ENCODE peak calls at places on chromosomes 16 and 17, in eight cellular contexts. One of them, this sample, is unnamed.

GRCh38 chr17:76726231-76726765 is at the start of gene JMJD6:
- DNase-seq in AG09309: peak
- DNase-seq in colonic mucosa: peak
- DNase-seq in breast epithelium: peak
- DNase-seq in Peyer's patch: peak
- DNase-seq in WTC11: peak
- DNase-seq in endothelial cell: peak
- DNase-seq in neural crest cell: peak
- DNase-seq in this sample: peak

GRCh38 chr16:15950167-15950854 is 895 bp downstream of the ABCC1 start:
- DNase-seq in WTC11: no peak
- DNase-seq in AG09309: no peak
- DNase-seq in neural crest cell: peak
- DNase-seq in Peyer's patch: no peak
- DNase-seq in endothelial cell: peak
- DNase-seq in colonic mucosa: peak
- DNase-seq in breast epithelium: no peak
- DNase-seq in this sample: peak

GRCh38 chr17:29046440-29046839 is 3.5 kb downstream of the PIPOX start:
- DNase-seq in AG09309: no peak
- DNase-seq in breast epithelium: no peak
- DNase-seq in endothelial cell: no peak
- DNase-seq in colonic mucosa: no peak
- DNase-seq in Peyer's patch: no peak
- DNase-seq in neural crest cell: no peak
- DNase-seq in WTC11: no peak
- DNase-seq in this sample: no peak

GRCh38 chr17:9880582-9880999 is 24.5 kb downstream of the RCVRN start:
- DNase-seq in neural crest cell: no peak
- DNase-seq in WTC11: no peak
- DNase-seq in AG09309: no peak
- DNase-seq in colonic mucosa: no peak
- DNase-seq in breast epithelium: no peak
- DNase-seq in Peyer's patch: no peak
- DNase-seq in endothelial cell: no peak
- DNase-seq in this sample: no peak

GRCh38 chr17:66507982-66508760 is 205.8 kb downstream of the PRKCA start:
- DNase-seq in neural crest cell: no peak
- DNase-seq in endothelial cell: no peak
- DNase-seq in breast epithelium: no peak
- DNase-seq in AG09309: no peak
- DNase-seq in colonic mucosa: no peak
- DNase-seq in Peyer's patch: no peak
- DNase-seq in WTC11: no peak
- DNase-seq in this sample: no peak

GRCh38 chr16:27217256-27217655 is 13.9 kb downstream of the KDM8 start:
- DNase-seq in endothelial cell: no peak
- DNase-seq in colonic mucosa: no peak
- DNase-seq in Peyer's patch: peak
- DNase-seq in neural crest cell: no peak
- DNase-seq in WTC11: peak
- DNase-seq in breast epithelium: no peak
- DNase-seq in AG09309: no peak
- DNase-seq in this sample: peak

GRCh38 chr16:71441348-71441781 is 489 bp downstream of the TLE7 start:
- DNase-seq in breast epithelium: no peak
- DNase-seq in WTC11: peak
- DNase-seq in endothelial cell: no peak
- DNase-seq in colonic mucosa: no peak
- DNase-seq in AG09309: no peak
- DNase-seq in neural crest cell: no peak
- DNase-seq in Peyer's patch: no peak
- DNase-seq in this sample: no peak

GRCh38 chr16:25692307-25692706 is 548 bp downstream of the HS3ST4 start:
- DNase-seq in endothelial cell: peak
- DNase-seq in neural crest cell: no peak
- DNase-seq in breast epithelium: no peak
- DNase-seq in AG09309: no peak
- DNase-seq in colonic mucosa: no peak
- DNase-seq in WTC11: peak
- DNase-seq in Peyer's patch: no peak
- DNase-seq in this sample: peak

GRCh38 chr17:10357768-10358167 is 15.0 kb downstream of the MYH13 start:
- DNase-seq in AG09309: no peak
- DNase-seq in breast epithelium: no peak
- DNase-seq in endothelial cell: peak
- DNase-seq in colonic mucosa: no peak
- DNase-seq in neural crest cell: no peak
- DNase-seq in WTC11: peak
- DNase-seq in Peyer's patch: no peak
- DNase-seq in this sample: peak

GRCh38 chr16:85551319-85551978 is 61.7 kb upstream of the GSE1 start:
- DNase-seq in endothelial cell: no peak
- DNase-seq in AG09309: no peak
- DNase-seq in breast epithelium: no peak
- DNase-seq in Peyer's patch: no peak
- DNase-seq in neural crest cell: no peak
- DNase-seq in WTC11: no peak
- DNase-seq in colonic mucosa: peak
- DNase-seq in this sample: no peak

GRCh38 chr16:49496656-49497055 is 123.1 kb downstream of the C16orf78 start:
- DNase-seq in neural crest cell: no peak
- DNase-seq in colonic mucosa: no peak
- DNase-seq in Peyer's patch: peak
- DNase-seq in endothelial cell: no peak
- DNase-seq in WTC11: no peak
- DNase-seq in AG09309: no peak
- DNase-seq in breast epithelium: no peak
- DNase-seq in this sample: no peak

GRCh38 chr17:34706029-34706428 is 126.6 kb downstream of the TMEM132E start:
- DNase-seq in Peyer's patch: no peak
- DNase-seq in neural crest cell: peak
- DNase-seq in endothelial cell: peak
- DNase-seq in AG09309: no peak
- DNase-seq in WTC11: peak
- DNase-seq in breast epithelium: no peak
- DNase-seq in colonic mucosa: no peak
- DNase-seq in this sample: peak

GRCh38 chr16:72956124-72957064 is 91.5 kb downstream of the ZFHX3 start:
- DNase-seq in breast epithelium: no peak
- DNase-seq in AG09309: no peak
- DNase-seq in neural crest cell: no peak
- DNase-seq in colonic mucosa: no peak
- DNase-seq in WTC11: no peak
- DNase-seq in Peyer's patch: no peak
- DNase-seq in endothelial cell: no peak
- DNase-seq in this sample: no peak

GRCh38 chr17:17926036-17926435 is 46.2 kb downstream of the TOM1L2 start:
- DNase-seq in Peyer's patch: no peak
- DNase-seq in AG09309: no peak
- DNase-seq in breast epithelium: no peak
- DNase-seq in endothelial cell: no peak
- DNase-seq in WTC11: no peak
- DNase-seq in colonic mucosa: no peak
- DNase-seq in neural crest cell: no peak
- DNase-seq in this sample: no peak

GRCh38 chr17:81012574-81013447 is 21.2 kb downstream of the CHMP6 start:
- DNase-seq in endothelial cell: no peak
- DNase-seq in Peyer's patch: no peak
- DNase-seq in colonic mucosa: no peak
- DNase-seq in breast epithelium: no peak
- DNase-seq in AG09309: no peak
- DNase-seq in neural crest cell: no peak
- DNase-seq in WTC11: no peak
- DNase-seq in this sample: no peak

GRCh38 chr16:88815901-88816589 is 4.3 kb upstream of the APRT start:
- DNase-seq in colonic mucosa: peak
- DNase-seq in WTC11: peak
- DNase-seq in AG09309: no peak
- DNase-seq in endothelial cell: peak
- DNase-seq in breast epithelium: no peak
- DNase-seq in neural crest cell: no peak
- DNase-seq in Peyer's patch: peak
- DNase-seq in this sample: peak

GRCh38 chr17:27551701-27552466 is 79.1 kb upstream of the LGALS9 start:
- DNase-seq in colonic mucosa: peak
- DNase-seq in Peyer's patch: peak
- DNase-seq in endothelial cell: no peak
- DNase-seq in breast epithelium: no peak
- DNase-seq in neural crest cell: no peak
- DNase-seq in AG09309: no peak
- DNase-seq in WTC11: no peak
- DNase-seq in this sample: no peak

DNA sequence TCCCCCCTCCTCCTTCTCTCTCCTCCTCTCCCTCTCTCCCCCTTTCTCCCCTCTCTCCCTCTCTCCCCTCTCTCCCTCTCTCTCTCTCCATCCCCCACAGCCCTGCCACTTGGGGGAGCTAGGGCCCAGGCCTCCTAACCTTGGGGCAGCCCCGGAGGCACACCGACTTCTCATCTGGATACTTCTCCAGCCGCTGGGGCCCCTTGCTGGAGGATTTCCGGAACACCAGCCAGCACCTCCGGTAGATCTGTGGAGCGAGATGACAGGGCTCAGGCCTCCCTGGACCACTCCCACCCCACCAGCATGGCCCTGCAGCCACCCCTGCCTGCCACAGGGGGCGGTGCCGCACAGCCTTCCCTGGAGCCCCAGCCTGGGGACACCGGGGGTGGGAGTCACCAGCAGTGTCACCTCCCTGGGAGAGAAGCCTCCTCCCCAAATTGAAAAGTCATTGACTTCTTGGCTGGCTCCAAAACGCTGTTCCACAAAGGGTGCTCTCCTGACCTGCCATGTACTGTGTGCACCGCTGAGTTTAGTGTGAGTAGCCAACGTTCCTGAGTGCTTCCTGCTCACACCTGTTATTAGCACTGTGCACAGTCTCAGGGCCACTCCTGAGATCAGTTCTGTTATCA is 10.5 kb downstream of the DOK4 start:
- DNase-seq in breast epithelium: peak
- DNase-seq in endothelial cell: peak
- DNase-seq in colonic mucosa: no peak
- DNase-seq in neural crest cell: peak
- DNase-seq in AG09309: no peak
- DNase-seq in WTC11: peak
- DNase-seq in Peyer's patch: no peak
- DNase-seq in this sample: peak
- TF ChIP-seq CTCF in breast epithelium: no peak
- TF ChIP-seq CTCF in endothelial cell: peak
- TF ChIP-seq CTCF in colonic mucosa: no peak
- TF ChIP-seq CTCF in neural crest cell: peak
- TF ChIP-seq CTCF in AG09309: peak
- TF ChIP-seq CTCF in WTC11: peak
- TF ChIP-seq CTCF in Peyer's patch: peak
- TF ChIP-seq CTCF in this sample: peak

GRCh38 chr17:4560837-4561241 is 462 bp upstream of the GGT6 start:
- DNase-seq in Peyer's patch: peak
- DNase-seq in colonic mucosa: peak
- DNase-seq in neural crest cell: no peak
- DNase-seq in breast epithelium: no peak
- DNase-seq in WTC11: peak
- DNase-seq in AG09309: no peak
- DNase-seq in endothelial cell: no peak
- DNase-seq in this sample: no peak
- TF ChIP-seq CTCF in Peyer's patch: no peak
- TF ChIP-seq CTCF in colonic mucosa: no peak
- TF ChIP-seq CTCF in neural crest cell: no peak
- TF ChIP-seq CTCF in breast epithelium: no peak
- TF ChIP-seq CTCF in WTC11: no peak
- TF ChIP-seq CTCF in AG09309: no peak
- TF ChIP-seq CTCF in endothelial cell: no peak
- TF ChIP-seq CTCF in this sample: no peak

GRCh38 chr17:2029911-2030778 is at the start of gene DPH1:
- DNase-seq in AG09309: peak
- DNase-seq in Peyer's patch: peak
- DNase-seq in breast epithelium: peak
- DNase-seq in neural crest cell: peak
- DNase-seq in endothelial cell: peak
- DNase-seq in colonic mucosa: peak
- DNase-seq in WTC11: peak
- DNase-seq in this sample: peak
- TF ChIP-seq CTCF in AG09309: no peak
- TF ChIP-seq CTCF in Peyer's patch: no peak
- TF ChIP-seq CTCF in breast epithelium: no peak
- TF ChIP-seq CTCF in neural crest cell: no peak
- TF ChIP-seq CTCF in endothelial cell: no peak
- TF ChIP-seq CTCF in colonic mucosa: no peak
- TF ChIP-seq CTCF in WTC11: no peak
- TF ChIP-seq CTCF in this sample: no peak

GRCh38 chr17:40038882-40039513 is 15.2 kb downstream of the MED24 start:
- DNase-seq in WTC11: peak
- DNase-seq in AG09309: peak
- DNase-seq in endothelial cell: peak
- DNase-seq in breast epithelium: peak
- DNase-seq in Peyer's patch: no peak
- DNase-seq in neural crest cell: peak
- DNase-seq in colonic mucosa: no peak
- DNase-seq in this sample: peak
- TF ChIP-seq CTCF in WTC11: peak
- TF ChIP-seq CTCF in AG09309: peak
- TF ChIP-seq CTCF in endothelial cell: peak
- TF ChIP-seq CTCF in breast epithelium: peak
- TF ChIP-seq CTCF in Peyer's patch: peak
- TF ChIP-seq CTCF in neural crest cell: peak
- TF ChIP-seq CTCF in colonic mucosa: peak
- TF ChIP-seq CTCF in this sample: peak